ENCODE peak calls at places on chromosomes 11 and 22, in eight cellular contexts. One of them, this sample, is unnamed.

GRCh38 chr11:2699185-2699530 is 636 bp downstream of the KCNQ1OT1 start:
- DNase-seq in NCI-H1105 treated with DMSO at 0.1 percent for 48 hours: no peak
- DNase-seq in T follicular helper cell: no peak
- DNase-seq in RWPE1: no peak
- DNase-seq in iPS DF 6.9: no peak
- DNase-seq in bronchial epithelial cell: no peak
- DNase-seq in T-helper 1 cell: no peak
- DNase-seq in GM23338: peak; percentile 37
- DNase-seq in this sample: no peak

GRCh38 chr11:18088371-18088770 is 17.5 kb downstream of the SAAL1 start:
- DNase-seq in NCI-H1105 treated with DMSO at 0.1 percent for 48 hours: no peak
- DNase-seq in bronchial epithelial cell: no peak
- DNase-seq in T follicular helper cell: no peak
- DNase-seq in GM23338: no peak
- DNase-seq in iPS DF 6.9: no peak
- DNase-seq in RWPE1: no peak
- DNase-seq in T-helper 1 cell: no peak
- DNase-seq in this sample: no peak

GRCh38 chr11:12269104-12269441 is 108.3 kb upstream of the PARVA start:
- DNase-seq in bronchial epithelial cell: peak; percentile 56
- DNase-seq in T-helper 1 cell: no peak
- DNase-seq in NCI-H1105 treated with DMSO at 0.1 percent for 48 hours: no peak
- DNase-seq in RWPE1: peak; percentile 37
- DNase-seq in T follicular helper cell: no peak
- DNase-seq in iPS DF 6.9: no peak
- DNase-seq in GM23338: no peak
- DNase-seq in this sample: no peak

GRCh38 chr22:23180893-23181762 is 819 bp downstream of the BCR start:
- DNase-seq in T follicular helper cell: no peak
- DNase-seq in iPS DF 6.9: no peak
- DNase-seq in RWPE1: no peak
- DNase-seq in NCI-H1105 treated with DMSO at 0.1 percent for 48 hours: peak; percentile 19
- DNase-seq in bronchial epithelial cell: no peak
- DNase-seq in T-helper 1 cell: peak; percentile 28
- DNase-seq in GM23338: peak; percentile 47
- DNase-seq in this sample: peak; percentile 19

GRCh38 chr11:36360833-36361232 is 64.7 kb downstream of the PRR5L start:
- DNase-seq in T-helper 1 cell: no peak
- DNase-seq in RWPE1: no peak
- DNase-seq in iPS DF 6.9: no peak
- DNase-seq in T follicular helper cell: no peak
- DNase-seq in GM23338: no peak
- DNase-seq in NCI-H1105 treated with DMSO at 0.1 percent for 48 hours: no peak
- DNase-seq in bronchial epithelial cell: no peak
- DNase-seq in this sample: no peak

GRCh38 chr11:44565746-44566558 is 489 bp downstream of the CD82 start:
- DNase-seq in NCI-H1105 treated with DMSO at 0.1 percent for 48 hours: peak; percentile 43
- DNase-seq in T-helper 1 cell: no peak
- DNase-seq in bronchial epithelial cell: no peak
- DNase-seq in RWPE1: peak; percentile 30
- DNase-seq in T follicular helper cell: no peak
- DNase-seq in iPS DF 6.9: no peak
- DNase-seq in GM23338: peak; percentile 57
- DNase-seq in this sample: peak; percentile 21

GRCh38 chr22:22855617-22856308 is 31.9 kb upstream of the IGLL5 start:
- DNase-seq in RWPE1: peak; percentile 3
- DNase-seq in GM23338: peak; percentile 75
- DNase-seq in NCI-H1105 treated with DMSO at 0.1 percent for 48 hours: no peak
- DNase-seq in iPS DF 6.9: no peak
- DNase-seq in T-helper 1 cell: no peak
- DNase-seq in T follicular helper cell: peak; percentile 15
- DNase-seq in bronchial epithelial cell: no peak
- DNase-seq in this sample: no peak

GRCh38 chr11:62153617-62154016 is 29.8 kb downstream of the INCENP start:
- DNase-seq in T-helper 1 cell: no peak
- DNase-seq in NCI-H1105 treated with DMSO at 0.1 percent for 48 hours: no peak
- DNase-seq in T follicular helper cell: no peak
- DNase-seq in iPS DF 6.9: no peak
- DNase-seq in GM23338: no peak
- DNase-seq in bronchial epithelial cell: no peak
- DNase-seq in RWPE1: no peak
- DNase-seq in this sample: no peak

GRCh38 chr22:19114984-19115552 is 7.1 kb downstream of the DGCR2 start:
- DNase-seq in NCI-H1105 treated with DMSO at 0.1 percent for 48 hours: no peak
- DNase-seq in GM23338: no peak
- DNase-seq in iPS DF 6.9: no peak
- DNase-seq in bronchial epithelial cell: no peak
- DNase-seq in RWPE1: no peak
- DNase-seq in T follicular helper cell: no peak
- DNase-seq in T-helper 1 cell: no peak
- DNase-seq in this sample: no peak

GRCh38 chr11:23021287-23021863 is 161.1 kb upstream of the CCDC179 start:
- DNase-seq in bronchial epithelial cell: peak; percentile 15
- DNase-seq in T follicular helper cell: no peak
- DNase-seq in NCI-H1105 treated with DMSO at 0.1 percent for 48 hours: peak; percentile 28
- DNase-seq in iPS DF 6.9: peak; percentile 25
- DNase-seq in T-helper 1 cell: no peak
- DNase-seq in GM23338: peak; percentile 68
- DNase-seq in RWPE1: peak; percentile 55
- DNase-seq in this sample: peak; percentile 32

GRCh38 chr11:92046103-92046502 is 178.5 kb upstream of the FAT3 start:
- DNase-seq in RWPE1: no peak
- DNase-seq in iPS DF 6.9: no peak
- DNase-seq in T-helper 1 cell: no peak
- DNase-seq in NCI-H1105 treated with DMSO at 0.1 percent for 48 hours: no peak
- DNase-seq in GM23338: no peak
- DNase-seq in T follicular helper cell: no peak
- DNase-seq in bronchial epithelial cell: no peak
- DNase-seq in this sample: no peak

GRCh38 chr11:125305346-125305745 is 140.8 kb downstream of the PKNOX2 start:
- DNase-seq in NCI-H1105 treated with DMSO at 0.1 percent for 48 hours: peak; percentile 65
- DNase-seq in RWPE1: no peak
- DNase-seq in iPS DF 6.9: no peak
- DNase-seq in bronchial epithelial cell: no peak
- DNase-seq in GM23338: peak; percentile 39
- DNase-seq in T follicular helper cell: no peak
- DNase-seq in T-helper 1 cell: no peak
- DNase-seq in this sample: no peak

GRCh38 chr22:24434472-24435322 is 7.3 kb downstream of the ADORA2A start:
- DNase-seq in NCI-H1105 treated with DMSO at 0.1 percent for 48 hours: no peak
- DNase-seq in iPS DF 6.9: no peak
- DNase-seq in GM23338: no peak
- DNase-seq in RWPE1: no peak
- DNase-seq in bronchial epithelial cell: no peak
- DNase-seq in T follicular helper cell: peak; percentile 52
- DNase-seq in T-helper 1 cell: peak; percentile 61
- DNase-seq in this sample: no peak

GRCh38 chr22:25357056-25357455 is 137.6 kb downstream of the CRYBB2 start:
- DNase-seq in NCI-H1105 treated with DMSO at 0.1 percent for 48 hours: no peak
- DNase-seq in iPS DF 6.9: no peak
- DNase-seq in T follicular helper cell: no peak
- DNase-seq in GM23338: no peak
- DNase-seq in T-helper 1 cell: no peak
- DNase-seq in RWPE1: no peak
- DNase-seq in bronchial epithelial cell: no peak
- DNase-seq in this sample: no peak

GRCh38 chr11:59097113-59097708 is 9.8 kb upstream of the FAM111B start:
- DNase-seq in GM23338: peak; percentile 84
- DNase-seq in iPS DF 6.9: no peak
- DNase-seq in T-helper 1 cell: peak; percentile 50
- DNase-seq in RWPE1: peak; percentile 5
- DNase-seq in NCI-H1105 treated with DMSO at 0.1 percent for 48 hours: peak; percentile 26
- DNase-seq in bronchial epithelial cell: peak; percentile 47
- DNase-seq in T follicular helper cell: peak; percentile 52
- DNase-seq in this sample: peak; percentile 35

GRCh38 chr11:3087821-3088800 is 30.9 kb upstream of the CARS1 start:
- DNase-seq in RWPE1: peak; percentile 37
- DNase-seq in T follicular helper cell: no peak
- DNase-seq in NCI-H1105 treated with DMSO at 0.1 percent for 48 hours: no peak
- DNase-seq in bronchial epithelial cell: peak; percentile 47
- DNase-seq in T-helper 1 cell: no peak
- DNase-seq in GM23338: no peak
- DNase-seq in iPS DF 6.9: no peak
- DNase-seq in this sample: no peak